ENCODE peak calls at places on chromosomes 13 and 19, in seven cellular contexts. S is suprapubic skin, V is tibial nerve, M is IMR-90, J is testis, T is stomach, U is K562. C is an unnamed sample.

GRCh38 chr19:28426110-28426901 is 786.6 kb downstream of the UQCRFS1 start:
- DNase-seq in S (no peak), V (no peak), M (no peak), J (no peak), T (no peak), U (no peak), C (no peak)

GRCh38 chr19:54160948-54161347 is 1.4 kb upstream of the LENG1 start:
- DNase-seq in S (no peak), V (no peak), M (no peak), J (no peak), T (no peak), U (no peak), C (no peak)

GRCh38 chr19:10043286-10043927 is 30.1 kb downstream of the RDH8 start:
- DNase-seq in S (no peak), V (no peak), M (peak), J (no peak), T (no peak), U (no peak), C (no peak)

GRCh38 chr19:4059931-4060620 is 6.6 kb downstream of the ZBTB7A start:
- DNase-seq in S (peak), V (peak), M (no peak), J (peak), T (peak), U (peak), C (no peak)

GRCh38 chr19:10797541-10798256 is 38.3 kb downstream of the TMED1 start:
- DNase-seq in S (no peak), V (no peak), M (no peak), J (no peak), T (no peak), U (no peak), C (no peak)

GRCh38 chr13:89486721-89487120 is 1815.5 kb downstream of the SLITRK5 start:
- DNase-seq in S (no peak), V (no peak), M (no peak), J (no peak), T (no peak), U (no peak), C (no peak)

GRCh38 chr13:75364131-75364713 is 117.7 kb downstream of the TBC1D4 start:
- DNase-seq in S (no peak), V (no peak), M (peak), J (no peak), T (no peak), U (no peak), C (no peak)

GRCh38 chr13:79735228-79735627 is 254.3 kb downstream of the NDFIP2 start:
- DNase-seq in S (no peak), V (no peak), M (peak), J (no peak), T (no peak), U (no peak), C (no peak)

GRCh38 chr13:43487459-43487858 is 299.3 kb downstream of the ENOX1 start:
- DNase-seq in S (no peak), V (no peak), M (no peak), J (no peak), T (no peak), U (no peak), C (no peak)

GRCh38 chr13:46295531-46296464 is 84.1 kb downstream of the LRRC63 start:
- DNase-seq in S (no peak), V (peak), M (peak), J (peak), T (peak), U (no peak), C (no peak)

GRCh38 chr13:61466280-61466679 is 50.6 kb upstream of the PCDH20 start:
- DNase-seq in S (no peak), V (no peak), M (no peak), J (no peak), T (no peak), U (no peak), C (no peak)

GRCh38 chr13:41614671-41615519 is 157.5 kb downstream of the RGCC start:
- DNase-seq in S (no peak), V (no peak), M (peak), J (no peak), T (no peak), U (no peak), C (no peak)

GRCh38 chr19:8611890-8612806 is 1.6 kb upstream of the ADAMTS10 start:
- DNase-seq in S (peak), V (peak), M (peak), J (peak), T (no peak), U (no peak), C (no peak)

GRCh38 chr19:55703790-55704215 is 28.8 kb downstream of the EPN1 start:
- DNase-seq in S (no peak), V (peak), M (no peak), J (peak), T (peak), U (peak), C (no peak)

GRCh38 chr13:65460136-65460535 is 1770.0 kb downstream of the PCDH9 start:
- DNase-seq in S (no peak), V (no peak), M (peak), J (no peak), T (no peak), U (no peak), C (no peak)

GRCh38 chr19:33355535-33355934 is 18.0 kb upstream of the CEBPG start:
- DNase-seq in S (no peak), V (no peak), M (no peak), J (no peak), T (no peak), U (no peak), C (no peak)

GRCh38 chr19:3479819-3480215 is 508 bp downstream of the SMIM24 start:
- DNase-seq in S (no peak), V (no peak), M (no peak), J (no peak), T (peak), U (peak), C (no peak)

GRCh38 chr13:26075498-26075897 is 23.7 kb upstream of the SHISA2 start:
- DNase-seq in S (no peak), V (peak), M (no peak), J (peak), T (no peak), U (no peak), C (no peak)

GRCh38 chr19:9427941-9428340 is 7.4 kb downstream of the ZNF266 start:
- DNase-seq in S (no peak), V (no peak), M (no peak), J (no peak), T (no peak), U (no peak), C (no peak)

GRCh38 chr19:46785054-46785979 is 3.1 kb downstream of the SLC1A5 start:
- DNase-seq in S (no peak), V (no peak), M (peak), J (no peak), T (no peak), U (no peak), C (no peak)

GRCh38 chr19:46784262-46785053 is 3.9 kb downstream of the SLC1A5 start:
- DNase-seq in S (peak), V (peak), M (peak), J (peak), T (peak), U (peak), C (peak)

GRCh38 chr19:46785980-46786235 is 2.5 kb downstream of the SLC1A5 start:
- DNase-seq in S (no peak), V (no peak), M (no peak), J (no peak), T (no peak), U (no peak), C (no peak)

GRCh38 chr19:46783670-46784069 is 4.7 kb downstream of the SLC1A5 start:
- DNase-seq in S (no peak), V (no peak), M (no peak), J (no peak), T (no peak), U (no peak), C (no peak)

DNA sequence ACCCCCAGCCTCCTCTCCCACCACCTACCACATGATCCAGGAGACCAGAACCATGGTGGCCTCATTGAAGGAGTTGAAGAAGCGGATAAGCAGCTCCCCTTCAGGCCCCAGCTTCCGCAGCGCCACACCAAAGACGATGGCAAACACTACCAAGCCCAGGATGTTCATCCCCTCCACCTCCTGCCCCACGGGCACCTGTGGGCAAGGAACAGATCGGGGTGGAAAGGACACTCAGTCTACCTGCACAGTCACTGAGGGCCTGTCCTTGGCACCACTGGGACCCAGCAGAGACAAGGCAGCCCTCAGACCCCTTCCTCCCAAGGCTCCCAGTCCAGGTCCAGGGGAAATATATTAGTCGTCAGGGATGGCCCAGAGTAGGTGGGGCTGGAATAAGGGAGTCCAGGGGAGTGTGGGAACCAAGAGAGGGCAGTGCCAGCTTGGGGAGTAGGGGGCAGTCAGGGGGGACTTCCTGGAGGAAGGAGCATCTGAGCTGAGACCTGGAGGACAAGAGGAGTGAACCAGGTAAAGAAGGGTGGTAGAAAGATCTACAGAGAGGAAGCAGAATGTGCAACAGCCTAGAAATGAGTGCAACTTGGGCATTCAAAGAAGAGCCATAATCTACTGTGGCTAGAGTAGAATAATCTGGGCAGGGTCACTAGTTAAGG is 5.9 kb downstream of the SLC1A5 start:
- DNase-seq in S (no peak), V (no peak), M (no peak), J (no peak), T (no peak), U (no peak), C (no peak)
- TF ChIP-seq POLR2A in S (no peak), V (no peak), M (no peak), J (no peak), T (no peak), U (peak), C (no peak)

GRCh38 chr13:99135591-99135990 is 65.1 kb upstream of the UBAC2 start:
- DNase-seq in S (no peak), V (no peak), M (no peak), J (no peak), T (no peak), U (no peak), C (no peak)
- TF ChIP-seq CTCF in S (no peak), V (no peak), M (no peak), J (no peak), T (no peak), U (no peak), C (no peak)

GRCh38 chr13:32501058-32501457 is 37.5 kb downstream of the N4BP2L2 start:
- DNase-seq in S (no peak), V (no peak), M (peak), J (no peak), T (no peak), U (no peak), C (no peak)
- TF ChIP-seq POLR2A in S (no peak), V (no peak), M (no peak), J (no peak), T (no peak), U (no peak), C (no peak)

DNA sequence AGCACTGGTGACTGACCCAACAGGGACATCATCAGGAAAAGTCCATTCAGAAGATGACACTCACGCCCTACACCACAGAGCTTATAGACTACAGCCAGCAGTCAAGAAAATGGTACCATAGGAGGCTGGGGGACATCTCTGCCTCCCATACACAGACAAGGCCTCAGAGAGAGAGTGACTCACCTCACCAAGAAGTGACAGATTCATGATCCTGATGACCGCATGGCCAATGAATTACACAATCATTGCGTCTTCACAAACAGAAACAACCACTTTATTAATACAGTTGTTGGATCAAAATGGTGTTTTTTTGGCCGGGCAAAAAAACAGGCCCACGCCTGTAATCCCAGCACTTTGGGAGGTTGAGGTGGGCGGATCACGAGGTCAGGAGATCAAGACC is 260.8 kb upstream of the TSHZ3 start:
- DNase-seq in S (no peak), V (no peak), M (no peak), J (no peak), T (no peak), U (no peak), C (no peak)
- TF ChIP-seq CTCF in S (no peak), V (no peak), M (no peak), J (no peak), T (no peak), U (no peak), C (no peak)

DNA sequence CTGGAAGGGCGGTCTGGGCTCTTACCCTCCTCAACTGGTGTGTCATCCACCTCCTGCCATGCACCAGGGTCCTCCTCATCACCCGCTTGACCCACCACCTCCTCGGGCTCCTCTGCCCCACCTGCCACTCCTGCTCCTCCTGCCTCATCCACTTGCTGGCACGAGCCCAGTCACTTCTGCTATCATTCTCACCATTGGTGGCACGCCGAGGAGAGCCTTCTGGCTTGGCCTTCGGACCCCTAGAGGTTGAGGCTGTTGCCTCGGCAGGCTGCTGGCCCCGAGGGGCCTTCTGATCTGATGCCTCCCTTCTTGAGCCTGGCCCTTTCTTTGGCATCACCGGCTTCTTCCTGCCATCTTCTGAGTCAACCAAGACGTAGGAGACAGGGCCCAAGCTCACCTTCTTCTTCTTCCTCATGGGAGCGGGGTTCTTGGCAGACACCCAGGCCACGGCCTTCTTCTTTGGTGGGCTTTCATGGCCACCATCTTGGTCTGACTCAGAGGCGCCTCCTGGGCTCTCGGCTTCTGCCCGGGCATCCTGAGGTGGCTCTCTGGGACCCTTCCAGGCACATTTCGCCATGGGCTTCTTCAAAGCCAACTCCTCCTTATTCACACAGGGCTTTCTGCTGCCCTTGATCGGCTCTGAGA is 1.7 kb downstream of the PNMA8A start:
- DNase-seq in S (no peak), V (no peak), M (no peak), J (no peak), T (no peak), U (no peak), C (no peak)
- TF ChIP-seq POLR2A in S (no peak), V (no peak), M (no peak), J (no peak), T (no peak), U (no peak), C (no peak)

GRCh38 chr19:57421037-57421436 is 10.1 kb downstream of the ZNF17 start:
- DNase-seq in S (no peak), V (no peak), M (no peak), J (no peak), T (no peak), U (no peak), C (no peak)
- TF ChIP-seq CTCF in S (no peak), V (no peak), M (no peak), J (no peak), T (no peak), U (no peak), C (no peak)

DNA sequence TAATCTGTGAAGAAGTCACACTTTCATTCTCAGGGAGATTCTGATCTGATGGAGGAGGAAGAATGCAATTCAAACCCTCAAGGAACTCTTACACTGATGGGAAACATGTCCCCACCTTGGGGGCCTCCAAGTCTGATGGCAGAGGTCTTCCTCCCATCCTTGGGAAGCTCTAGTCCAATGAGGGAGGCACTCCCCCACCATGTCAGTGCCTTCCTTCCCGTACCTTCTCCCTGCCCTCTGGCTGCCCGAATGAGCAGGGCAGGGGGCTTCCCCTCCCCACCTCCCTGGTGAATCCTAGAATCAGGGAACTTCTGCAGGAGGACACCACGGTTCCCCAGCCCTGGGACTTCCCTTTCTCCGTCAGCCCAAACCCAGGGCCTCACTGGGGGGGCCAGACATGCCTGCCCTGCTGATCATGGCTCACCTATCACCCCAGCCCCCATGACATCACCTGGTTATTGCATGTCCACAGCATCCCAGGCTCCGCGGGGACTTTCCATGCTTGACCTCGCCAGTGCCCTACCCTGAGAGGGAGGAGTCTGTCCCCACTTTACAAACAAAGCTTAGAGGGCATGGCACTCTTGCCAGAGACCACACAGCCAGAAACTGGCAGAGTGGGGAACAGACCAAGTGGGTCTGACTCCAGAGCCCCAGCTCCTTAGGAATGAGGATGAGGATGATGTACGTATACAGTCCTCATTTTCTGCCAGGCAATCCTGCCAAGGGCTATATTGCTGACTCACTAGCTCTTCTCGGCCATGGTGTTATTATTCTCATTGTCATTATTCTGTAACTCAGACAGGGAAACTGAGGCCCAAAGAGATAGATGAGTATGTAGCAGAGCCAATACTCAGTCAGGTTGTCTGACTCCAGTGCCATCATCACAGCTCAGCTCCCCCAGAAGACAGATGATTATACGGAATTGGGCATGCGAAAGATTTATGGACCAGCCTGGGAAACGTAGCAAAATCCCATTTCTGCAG is 9.6 kb upstream of the BCL3 start:
- DNase-seq in S (no peak), V (no peak), M (no peak), J (no peak), T (peak), U (no peak), C (no peak)
- TF ChIP-seq POLR2A in S (no peak), V (no peak), M (no peak), J (no peak), T (no peak), U (no peak), C (no peak)

GRCh38 chr13:32378012-32378411 is 49.9 kb downstream of the N4BP2L1 start:
- DNase-seq in S (no peak), V (no peak), M (no peak), J (no peak), T (no peak), U (no peak), C (no peak)
- TF ChIP-seq CTCF in S (no peak), V (no peak), M (no peak), J (no peak), T (no peak), U (no peak), C (no peak)

DNA sequence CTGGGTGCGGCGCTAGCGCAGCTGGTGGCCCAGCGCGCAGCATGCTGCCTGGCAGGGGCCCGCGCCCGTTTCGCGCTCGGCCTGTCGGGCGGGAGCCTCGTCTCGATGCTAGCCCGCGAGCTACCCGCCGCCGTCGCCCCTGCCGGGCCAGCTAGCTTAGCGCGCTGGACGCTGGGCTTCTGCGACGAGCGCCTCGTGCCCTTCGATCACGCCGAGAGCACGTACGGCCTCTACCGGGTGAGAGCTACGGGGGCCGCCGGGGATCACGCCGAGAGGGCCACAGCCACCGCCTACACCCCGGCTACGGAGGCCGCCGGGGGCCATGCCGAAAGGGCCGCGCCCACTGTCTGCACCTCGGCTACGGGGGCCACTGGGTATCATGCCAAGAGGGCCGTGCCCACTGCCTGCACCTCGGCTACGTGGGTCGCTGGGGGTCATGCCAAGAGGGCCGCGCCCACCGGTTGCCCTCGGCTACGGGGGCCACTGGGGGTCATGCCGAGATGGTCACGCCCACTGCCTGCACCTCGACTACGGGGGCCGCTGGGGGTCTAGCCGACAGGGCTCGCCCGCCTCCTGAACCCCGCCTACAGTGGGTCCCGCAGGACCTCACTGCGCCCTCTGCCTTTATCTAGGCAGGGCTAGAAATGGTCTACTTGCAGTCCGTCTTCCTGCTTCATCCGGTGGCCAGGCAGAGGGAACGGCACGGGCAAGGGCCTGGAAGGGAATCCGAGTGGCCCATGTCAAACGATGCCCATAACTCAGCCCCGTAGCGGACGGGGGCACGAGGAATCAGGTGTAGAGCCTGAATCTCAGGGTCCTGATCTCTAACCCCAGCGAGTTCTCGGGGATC is 500 bp downstream of the PGLS start:
- DNase-seq in S (peak), V (peak), M (peak), J (peak), T (peak), U (peak), C (peak)
- TF ChIP-seq POLR2A in S (no peak), V (peak), M (no peak), J (no peak), T (peak), U (peak), C (no peak)

C was measured in esophagus muscularis mucosa.